ENCODE peak calls at places on chromosomes 12 and 14, in seven cellular contexts. One of them, this sample, is unnamed.

GRCh38 chr14:68309631-68310030 is 483.2 kb downstream of the ZFP36L1 start:
- DNase-seq in T-helper 1 cell: no peak
- DNase-seq in myocyte: no peak
- DNase-seq in NCI-H524: no peak
- DNase-seq in NCI-H1417: no peak
- DNase-seq in H54: no peak
- DNase-seq in posterior cingulate gyrus: no peak
- DNase-seq in this sample: no peak

GRCh38 chr12:89693639-89694202 is 14.9 kb downstream of the ATP2B1 start:
- DNase-seq in T-helper 1 cell: no peak
- DNase-seq in myocyte: no peak
- DNase-seq in NCI-H524: no peak
- DNase-seq in NCI-H1417: no peak
- DNase-seq in H54: no peak
- DNase-seq in posterior cingulate gyrus: no peak
- DNase-seq in this sample: no peak

GRCh38 chr12:49546481-49546880 is 7.7 kb downstream of the KCNH3 start:
- DNase-seq in T-helper 1 cell: no peak
- DNase-seq in myocyte: no peak
- DNase-seq in NCI-H524: no peak
- DNase-seq in NCI-H1417: no peak
- DNase-seq in H54: no peak
- DNase-seq in posterior cingulate gyrus: no peak
- DNase-seq in this sample: no peak

GRCh38 chr12:90630006-90630405 is 325.0 kb downstream of the CCER1 start:
- DNase-seq in T-helper 1 cell: no peak
- DNase-seq in myocyte: no peak
- DNase-seq in NCI-H524: no peak
- DNase-seq in NCI-H1417: peak
- DNase-seq in H54: no peak
- DNase-seq in posterior cingulate gyrus: no peak
- DNase-seq in this sample: no peak

GRCh38 chr14:35374273-35374681 is 30.3 kb downstream of the NFKBIA start:
- DNase-seq in T-helper 1 cell: no peak
- DNase-seq in myocyte: peak
- DNase-seq in NCI-H524: no peak
- DNase-seq in NCI-H1417: no peak
- DNase-seq in H54: peak
- DNase-seq in posterior cingulate gyrus: no peak
- DNase-seq in this sample: no peak

GRCh38 chr12:118359541-118359915 is 13.2 kb downstream of the TAOK3 start:
- DNase-seq in T-helper 1 cell: peak
- DNase-seq in myocyte: no peak
- DNase-seq in NCI-H524: no peak
- DNase-seq in NCI-H1417: no peak
- DNase-seq in H54: no peak
- DNase-seq in posterior cingulate gyrus: no peak
- DNase-seq in this sample: no peak

GRCh38 chr14:51674294-51675002 is 22.7 kb downstream of the FRMD6 start:
- DNase-seq in T-helper 1 cell: no peak
- DNase-seq in myocyte: no peak
- DNase-seq in NCI-H524: no peak
- DNase-seq in NCI-H1417: no peak
- DNase-seq in H54: no peak
- DNase-seq in posterior cingulate gyrus: no peak
- DNase-seq in this sample: no peak

GRCh38 chr14:104419865-104420458 is 159.6 kb upstream of the C14orf180 start:
- DNase-seq in T-helper 1 cell: no peak
- DNase-seq in myocyte: no peak
- DNase-seq in NCI-H524: no peak
- DNase-seq in NCI-H1417: no peak
- DNase-seq in H54: no peak
- DNase-seq in posterior cingulate gyrus: no peak
- DNase-seq in this sample: no peak

GRCh38 chr12:52056801-52057613 is 5.8 kb downstream of the NR4A1 start:
- DNase-seq in T-helper 1 cell: no peak
- DNase-seq in myocyte: no peak
- DNase-seq in NCI-H524: no peak
- DNase-seq in NCI-H1417: no peak
- DNase-seq in H54: no peak
- DNase-seq in posterior cingulate gyrus: no peak
- DNase-seq in this sample: no peak

GRCh38 chr12:107306141-107306670 is 212.9 kb upstream of the CRY1 start:
- DNase-seq in T-helper 1 cell: no peak
- DNase-seq in myocyte: no peak
- DNase-seq in NCI-H524: no peak
- DNase-seq in NCI-H1417: no peak
- DNase-seq in H54: no peak
- DNase-seq in posterior cingulate gyrus: no peak
- DNase-seq in this sample: no peak

GRCh38 chr12:102406033-102406584 is 74.3 kb downstream of the IGF1 start:
- DNase-seq in T-helper 1 cell: no peak
- DNase-seq in myocyte: peak
- DNase-seq in NCI-H524: peak
- DNase-seq in NCI-H1417: peak
- DNase-seq in H54: no peak
- DNase-seq in posterior cingulate gyrus: peak
- DNase-seq in this sample: no peak

GRCh38 chr14:57845802-57846531 is 19.9 kb downstream of the SLC35F4 start:
- DNase-seq in T-helper 1 cell: no peak
- DNase-seq in myocyte: no peak
- DNase-seq in NCI-H524: no peak
- DNase-seq in NCI-H1417: no peak
- DNase-seq in H54: no peak
- DNase-seq in posterior cingulate gyrus: no peak
- DNase-seq in this sample: no peak

GRCh38 chr14:91934554-91935285 is 12.8 kb downstream of the FBLN5 start:
- DNase-seq in T-helper 1 cell: no peak
- DNase-seq in myocyte: no peak
- DNase-seq in NCI-H524: no peak
- DNase-seq in NCI-H1417: no peak
- DNase-seq in H54: no peak
- DNase-seq in posterior cingulate gyrus: no peak
- DNase-seq in this sample: no peak

GRCh38 chr14:101408077-101408831 is 153.0 kb upstream of the DIO3 start:
- DNase-seq in T-helper 1 cell: no peak
- DNase-seq in myocyte: no peak
- DNase-seq in NCI-H524: no peak
- DNase-seq in NCI-H1417: peak
- DNase-seq in H54: no peak
- DNase-seq in posterior cingulate gyrus: no peak
- DNase-seq in this sample: no peak

GRCh38 chr12:124509676-124510300 is 57.6 kb downstream of the NCOR2 start:
- DNase-seq in T-helper 1 cell: no peak
- DNase-seq in myocyte: peak
- DNase-seq in NCI-H524: no peak
- DNase-seq in NCI-H1417: peak
- DNase-seq in H54: no peak
- DNase-seq in posterior cingulate gyrus: peak
- DNase-seq in this sample: no peak

GRCh38 chr12:20320552-20320951 is 47.8 kb upstream of the PDE3A start:
- DNase-seq in T-helper 1 cell: no peak
- DNase-seq in myocyte: no peak
- DNase-seq in NCI-H524: no peak
- DNase-seq in NCI-H1417: no peak
- DNase-seq in H54: no peak
- DNase-seq in posterior cingulate gyrus: no peak
- DNase-seq in this sample: no peak

GRCh38 chr14:34804933-34805332 is 70.2 kb downstream of the BAZ1A start:
- DNase-seq in T-helper 1 cell: no peak
- DNase-seq in myocyte: no peak
- DNase-seq in NCI-H524: no peak
- DNase-seq in NCI-H1417: no peak
- DNase-seq in H54: no peak
- DNase-seq in posterior cingulate gyrus: no peak
- DNase-seq in this sample: no peak

GRCh38 chr14:30657606-30658163 is 35.6 kb downstream of the SCFD1 start:
- DNase-seq in T-helper 1 cell: no peak
- DNase-seq in myocyte: no peak
- DNase-seq in NCI-H524: peak
- DNase-seq in NCI-H1417: no peak
- DNase-seq in H54: no peak
- DNase-seq in posterior cingulate gyrus: no peak
- DNase-seq in this sample: no peak

GRCh38 chr12:66548338-66549049 is 130.4 kb downstream of the GRIP1 start:
- DNase-seq in T-helper 1 cell: no peak
- DNase-seq in myocyte: no peak
- DNase-seq in NCI-H524: no peak
- DNase-seq in NCI-H1417: no peak
- DNase-seq in H54: no peak
- DNase-seq in posterior cingulate gyrus: no peak
- DNase-seq in this sample: no peak

GRCh38 chr12:119838781-119839180 is 38.3 kb downstream of the CIT start:
- DNase-seq in T-helper 1 cell: no peak
- DNase-seq in myocyte: peak
- DNase-seq in NCI-H524: no peak
- DNase-seq in NCI-H1417: no peak
- DNase-seq in H54: no peak
- DNase-seq in posterior cingulate gyrus: no peak
- DNase-seq in this sample: no peak

GRCh38 chr14:101982621-101983020 is 18.2 kb downstream of the DYNC1H1 start:
- DNase-seq in T-helper 1 cell: no peak
- DNase-seq in myocyte: no peak
- DNase-seq in NCI-H524: no peak
- DNase-seq in NCI-H1417: no peak
- DNase-seq in H54: no peak
- DNase-seq in posterior cingulate gyrus: no peak
- DNase-seq in this sample: no peak

GRCh38 chr14:54718046-54718445 is 151.1 kb downstream of the SAMD4A start:
- DNase-seq in T-helper 1 cell: no peak
- DNase-seq in myocyte: no peak
- DNase-seq in NCI-H524: no peak
- DNase-seq in NCI-H1417: no peak
- DNase-seq in H54: no peak
- DNase-seq in posterior cingulate gyrus: no peak
- DNase-seq in this sample: no peak

This sample was measured in T-helper 2 cell.